ENCODE peak calls at places on chromosomes 4 and X, in four cellular contexts. I is brain microvascular endothelial cell, Z is heart right ventricle, Y is heart left ventricle. T is an unnamed sample. For H3K27me3 and H3K36me3, the result is how much of the 10 kb centered on the place peaks cover.

GRCh38 chr4:131534944-131535640 is 1614.0 kb upstream of the PCDH10 start:
- DNase-seq in Y (no peak), Z (no peak), I (no peak), T (no peak)

GRCh38 chrX:146602246-146602645 is 207.3 kb upstream of the CXorf51B start:
- DNase-seq in Z (no peak), Y (no peak), I (no peak), T (no peak)

GRCh38 chrX:133986008-133986683 is 752 bp upstream of the GPC3 start:
- DNase-seq in Z (no peak), I (no peak), Y (no peak), T (no peak)

GRCh38 chrX:40007746-40008705 is 89.7 kb downstream of the BCOR start:
- DNase-seq in Y (no peak), I (no peak), Z (no peak), T (peak)

GRCh38 chr4:6345096-6345830 is 75.6 kb downstream of the WFS1 start:
- DNase-seq in I (no peak), Y (no peak), Z (no peak), T (peak)

GRCh38 chr4:137124278-137124932 is 407.9 kb downstream of the PCDH18 start:
- DNase-seq in Z (peak), I (peak), Y (no peak), T (peak)

GRCh38 chr4:99324978-99325377 is 3.8 kb upstream of the ADH1B start:
- DNase-seq in Z (peak), Y (peak), I (peak), T (no peak)

GRCh38 chrX:24767557-24767956 is 73.8 kb downstream of the POLA1 start:
- DNase-seq in I (no peak), Y (no peak), Z (no peak), T (no peak)

GRCh38 chr4:178955614-178956013 is 1513.4 kb upstream of the AGA start:
- DNase-seq in Y (no peak), I (no peak), Z (no peak), T (no peak)

GRCh38 chr4:98623126-98623802 is 35.1 kb downstream of the TSPAN5 start:
- DNase-seq in I (no peak), Y (no peak), Z (no peak), T (no peak)

GRCh38 chrX:3026074-3026588 is 15.1 kb upstream of the ARSF start:
- DNase-seq in Z (no peak), Y (no peak), I (no peak), T (no peak)

GRCh38 chrX:74421181-74422028 is at the start of gene SLC16A2:
- DNase-seq in I (peak), Z (peak), Y (peak), T (peak)

GRCh38 chr4:5715357-5715756 is 4.4 kb downstream of the EVC start:
- DNase-seq in Y (no peak), I (no peak), Z (no peak), T (no peak)

GRCh38 chr4:76459291-76459723 is 24.3 kb downstream of the SHROOM3 start:
- DNase-seq in Z (peak), Y (no peak), I (peak), T (peak)

GRCh38 chr4:140635606-140636005 is 66.8 kb upstream of the UCP1 start:
- DNase-seq in Y (no peak), I (peak), Z (no peak), T (peak)

GRCh38 chrX:115957862-115958490 is 212.6 kb upstream of the AGTR2 start:
- DNase-seq in Y (no peak), I (no peak), Z (no peak), T (peak)

GRCh38 chr4:135770505-135770904 is 1568.9 kb upstream of the PABPC4L start:
- DNase-seq in Z (no peak), I (no peak), Y (no peak), T (no peak)

GRCh38 chrX:135114392-135114791 is 5.9 kb downstream of the ETDB start:
- DNase-seq in Y (no peak), I (no peak), Z (no peak), T (no peak)

GRCh38 chr4:24886596-24886995 is 26.2 kb downstream of the CCDC149 start:
- DNase-seq in Y (no peak), Z (no peak), I (no peak), T (no peak)

DNA sequence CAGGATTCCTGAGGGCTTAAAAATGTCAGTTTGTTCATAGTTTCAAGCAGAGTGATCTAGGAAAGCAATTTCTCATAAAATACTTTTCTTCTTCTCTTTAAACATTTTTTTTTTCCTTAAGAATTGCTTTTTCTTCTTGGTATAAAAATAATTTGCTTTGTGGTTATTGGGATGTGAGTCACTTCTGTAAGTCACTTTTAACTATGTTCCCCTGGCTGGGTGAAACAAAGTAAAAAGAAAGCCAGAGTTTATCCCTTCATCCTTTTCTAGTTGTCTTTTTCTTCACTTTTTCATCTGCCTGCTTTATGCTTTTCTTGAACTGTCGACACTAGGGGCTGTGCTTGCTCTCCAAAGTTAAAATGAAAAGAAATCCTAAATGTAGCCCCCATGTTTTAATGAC is 33.5 kb downstream of the ARSJ start:
- DNase-seq in Z (no peak), I (no peak), Y (no peak), T (no peak)
- H3K4me3 ChIP-seq in Z (no peak), I (peak), Y (no peak), T (no peak)

DNA sequence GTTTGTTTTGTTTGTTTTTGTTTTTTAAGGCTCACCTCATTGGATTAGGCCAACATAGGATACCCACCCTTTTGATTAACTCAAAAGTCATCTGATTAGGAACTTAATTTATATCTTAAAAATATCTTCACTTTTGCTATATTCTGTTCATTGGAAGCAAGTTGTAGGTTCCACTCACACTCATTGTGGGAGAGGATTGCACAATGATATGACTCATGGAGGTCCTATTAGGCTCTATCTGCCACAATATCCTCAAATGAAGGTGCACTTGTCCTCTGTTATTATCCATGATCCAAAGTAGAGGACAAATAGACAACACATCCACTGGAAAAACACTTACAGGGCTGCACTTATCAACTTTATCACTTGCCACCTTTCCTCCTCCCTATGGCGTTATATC is 60.5 kb upstream of the ADAMTS3 start:
- DNase-seq in I (no peak), Y (no peak), Z (no peak), T (no peak)
- H3K27me3 ChIP-seq in I (under half), Y (under half), Z (under half), T (under half)

GRCh38 chr4:84697159-84697558 is 114.2 kb downstream of the CDS1 start:
- DNase-seq in Z (no peak), Y (no peak), I (no peak), T (no peak)
- H3K36me3 ChIP-seq in Z (half or more), Y (under half), I (under half), T (under half)

GRCh38 chrX:132955710-132956109 is 2.7 kb downstream of the HS6ST2 start:
- DNase-seq in Y (no peak), Z (no peak), I (no peak), T (no peak)

GRCh38 chrX:132957211-132958085 is 981 bp downstream of the HS6ST2 start:
- DNase-seq in I (no peak), Z (no peak), Y (no peak), T (peak)

GRCh38 chrX:132961511-132961910 is 3.1 kb upstream of the HS6ST2 start:
- DNase-seq in I (no peak), Y (no peak), Z (no peak), T (no peak)

GRCh38 chrX:132956421-132957210 is 1.8 kb downstream of the HS6ST2 start:
- DNase-seq in Z (no peak), I (no peak), Y (no peak), T (peak)

GRCh38 chrX:132958086-132958703 is at the start of gene HS6ST2:
- DNase-seq in I (no peak), Y (no peak), Z (no peak), T (peak)
- H3K4me3 ChIP-seq in I (peak), Y (peak), Z (peak), T (peak)

GRCh38 chr4:37243722-37244582 is 591 bp upstream of the NWD2 start:
- DNase-seq in Z (no peak), I (no peak), Y (no peak), T (peak)

GRCh38 chr4:37245391-37245954 is 930 bp downstream of the NWD2 start:
- DNase-seq in I (no peak), Y (no peak), Z (no peak), T (peak)

GRCh38 chr4:37244583-37245390 is at the start of gene NWD2:
- DNase-seq in Z (no peak), Y (no peak), I (no peak), T (peak)

GRCh38 chr4:37241646-37242045 is 2.9 kb upstream of the NWD2 start:
- DNase-seq in Y (no peak), Z (no peak), I (no peak), T (no peak)

DNA sequence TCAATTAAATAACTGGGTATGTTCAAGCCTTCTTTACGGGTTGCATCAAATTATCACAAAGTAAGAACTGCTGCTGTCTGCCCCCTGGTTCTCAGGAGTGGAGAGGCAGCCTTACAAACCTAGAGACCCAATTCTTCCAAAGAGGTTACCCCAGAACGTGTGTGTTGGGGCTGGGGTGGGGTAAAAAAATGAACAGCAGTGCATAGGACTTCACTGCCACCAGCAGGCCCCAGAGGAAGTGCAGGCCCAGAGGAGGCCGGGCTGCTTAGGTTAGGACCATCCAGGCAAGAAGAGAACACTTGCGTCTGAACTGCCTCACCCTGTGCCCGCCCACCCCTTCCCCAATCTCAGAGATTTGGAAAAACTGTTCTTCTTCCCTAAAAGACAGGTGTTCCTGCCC is 1.5 kb upstream of the NWD2 start:
- DNase-seq in Z (no peak), I (no peak), Y (no peak), T (peak)
- H3K27me3 ChIP-seq in Z (half or more), I (under half), Y (half or more), T (half or more)

DNA sequence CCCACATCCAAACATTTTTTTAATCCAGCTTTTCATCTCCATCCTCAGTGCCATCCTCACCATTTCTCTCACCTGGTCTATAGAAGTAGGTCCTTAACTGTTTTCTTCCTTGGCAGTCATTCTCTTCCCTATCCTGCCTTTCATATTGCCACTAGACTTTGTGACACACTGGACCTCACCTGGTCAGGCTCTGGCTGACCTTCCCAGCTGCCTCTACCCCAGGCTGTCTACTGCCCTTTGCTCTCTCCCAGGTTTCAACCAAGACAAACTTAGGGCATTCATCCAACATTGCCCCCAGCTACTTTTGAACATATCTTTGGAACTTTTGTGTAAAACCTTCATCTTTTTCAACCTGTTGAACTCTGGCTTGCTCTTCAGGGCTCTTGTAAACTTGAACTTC is 39.8 kb downstream of the TRAPPC11 start:
- DNase-seq in Y (no peak), Z (no peak), I (no peak), T (no peak)
- H3K36me3 ChIP-seq in Y (under half), Z (half or more), I (half or more), T (under half)

DNA sequence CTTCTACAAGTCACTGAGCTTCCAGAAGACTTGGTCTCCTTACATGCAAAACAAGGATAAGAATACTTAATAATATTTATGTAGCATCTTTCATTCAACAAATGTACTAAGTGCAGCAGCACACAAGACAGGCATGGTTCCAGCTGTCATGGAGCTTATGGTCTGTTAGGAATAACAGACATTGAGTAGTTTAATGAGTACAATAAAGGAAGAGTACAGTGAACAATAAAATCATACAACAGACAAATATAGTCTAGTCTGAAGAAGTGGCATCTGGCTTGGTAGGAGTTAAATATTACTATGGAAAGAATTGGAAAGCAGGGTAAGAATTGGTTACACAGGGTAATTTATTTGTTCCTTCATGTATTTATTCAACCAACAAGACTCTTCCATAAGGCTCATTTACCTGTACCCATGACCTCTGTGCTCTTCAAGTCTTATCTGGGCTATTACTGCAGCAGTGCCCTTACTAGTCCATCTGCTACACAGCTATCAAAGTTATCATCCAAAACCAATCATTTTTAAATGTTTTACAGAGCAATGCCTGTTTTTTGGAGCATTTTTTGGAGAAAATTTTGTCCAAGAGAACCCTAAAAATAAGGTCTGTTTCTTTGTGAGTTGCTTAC is 101.1 kb upstream of the RPL34 start:
- DNase-seq in Z (no peak), Y (no peak), I (no peak), T (no peak)
- H3K4me3 ChIP-seq in Z (no peak), Y (no peak), I (no peak), T (no peak)

GRCh38 chrX:69285881-69286545 is 120.8 kb upstream of the PJA1 start:
- DNase-seq in Y (peak), Z (peak), I (no peak), T (peak)
- H3K27me3 ChIP-seq in Y (under half), Z (under half), I (under half), T (under half)

T was measured in H7.